ENCODE peak calls at places on chromosomes 3 and 15, in five cellular contexts. G is SK-N-SH, Y is GM12878, U is K562, K is HepG2. Q is an unnamed sample.

GRCh38 chr15:99712415-99712814 is 20.8 kb downstream of the LYSMD4 start:
- DNase-seq in G (no peak), Y (no peak), U (no peak), K (no peak), Q (no peak)

GRCh38 chr3:153051427-153052095 is 110.5 kb upstream of the RAP2B start:
- DNase-seq in G (no peak), Y (no peak), U (peak), K (peak), Q (no peak)

GRCh38 chr3:149547413-149547812 is 72.9 kb downstream of the TM4SF4 start:
- DNase-seq in G (no peak), Y (no peak), U (no peak), K (no peak), Q (no peak)

GRCh38 chr3:156750874-156751245 is 75.3 kb upstream of the LEKR1 start:
- DNase-seq in G (no peak), Y (no peak), U (no peak), K (no peak), Q (no peak)

GRCh38 chr15:59191855-59192237 is 14.8 kb upstream of the LDHAL6B start:
- DNase-seq in G (no peak), Y (no peak), U (no peak), K (no peak), Q (no peak)

GRCh38 chr3:170429050-170429449 is 10.4 kb downstream of the CLDN11 start:
- DNase-seq in G (no peak), Y (no peak), U (no peak), K (peak), Q (no peak)

GRCh38 chr15:88657326-88658069 is 18.7 kb downstream of the ISG20 start:
- DNase-seq in G (peak), Y (no peak), U (peak), K (no peak), Q (peak)

GRCh38 chr3:58586776-58587192 is 9.6 kb upstream of the FAM107A start:
- DNase-seq in G (no peak), Y (no peak), U (no peak), K (no peak), Q (no peak)

GRCh38 chr15:28022181-28022580 is 76.9 kb downstream of the OCA2 start:
- DNase-seq in G (peak), Y (no peak), U (no peak), K (no peak), Q (no peak)

GRCh38 chr15:28019594-28020320 is 79.4 kb downstream of the OCA2 start:
- DNase-seq in G (peak), Y (no peak), U (peak), K (no peak), Q (no peak)

GRCh38 chr15:28020644-28021043 is 78.5 kb downstream of the OCA2 start:
- DNase-seq in G (no peak), Y (no peak), U (no peak), K (no peak), Q (no peak)

GRCh38 chr15:28022961-28023360 is 76.2 kb downstream of the OCA2 start:
- DNase-seq in G (no peak), Y (no peak), U (no peak), K (no peak), Q (no peak)

GRCh38 chr15:28021281-28022039 is 77.7 kb downstream of the OCA2 start:
- DNase-seq in G (peak), Y (no peak), U (peak), K (peak), Q (peak)
- TF ChIP-seq GABPA in G (no peak), Y (no peak), U (no peak), K (no peak), Q (no peak)

DNA sequence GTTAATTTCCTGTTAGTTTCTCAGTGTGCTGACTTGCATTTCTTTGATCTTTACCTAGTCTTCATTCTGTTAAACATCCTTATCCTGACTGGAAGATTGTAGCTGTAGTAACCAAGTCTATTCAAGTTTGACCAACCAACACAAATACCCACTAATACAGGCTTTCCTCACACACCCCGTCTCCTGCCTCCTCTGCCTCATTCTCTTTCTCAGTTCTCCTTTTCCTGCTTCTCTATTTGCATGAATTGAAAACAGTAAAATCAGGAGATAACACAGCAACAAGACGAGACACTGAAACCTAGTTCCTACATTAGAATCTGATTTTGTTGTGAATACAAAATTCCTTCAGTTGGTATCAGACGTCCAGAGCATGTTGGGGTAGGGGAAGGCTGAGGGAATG is 116.9 kb upstream of the ARPP21 start:
- DNase-seq in G (no peak), Y (no peak), U (no peak), K (no peak), Q (no peak)
- TF ChIP-seq CTCF in G (no peak), Y (no peak), U (no peak), K (no peak), Q (no peak)

GRCh38 chr3:57261929-57262328 is 30.6 kb downstream of the ASB14 start:
- DNase-seq in G (no peak), Y (no peak), U (no peak), K (no peak), Q (no peak)

GRCh38 chr3:57252404-57252803 is 24.9 kb downstream of the APPL1 start:
- DNase-seq in G (no peak), Y (no peak), U (no peak), K (no peak), Q (no peak)

GRCh38 chr3:57256844-57257243 is 29.3 kb downstream of the APPL1 start:
- DNase-seq in G (no peak), Y (no peak), U (no peak), K (no peak), Q (no peak)

GRCh38 chr3:57261119-57261518 is 31.4 kb downstream of the ASB14 start:
- DNase-seq in G (no peak), Y (no peak), U (no peak), K (no peak), Q (no peak)

GRCh38 chr3:57257678-57258077 is 30.1 kb downstream of the APPL1 start:
- DNase-seq in G (no peak), Y (no peak), U (no peak), K (no peak), Q (no peak)
- TF ChIP-seq REST in G (no peak), Y (no peak), U (no peak), K (no peak), Q (no peak)

GRCh38 chr3:96863129-96863740 is 48.8 kb downstream of the EPHA6 start:
- DNase-seq in G (peak), Y (no peak), U (peak), K (peak), Q (no peak)

GRCh38 chr3:96869316-96869715 is 54.9 kb downstream of the EPHA6 start:
- DNase-seq in G (no peak), Y (no peak), U (no peak), K (no peak), Q (no peak)

DNA sequence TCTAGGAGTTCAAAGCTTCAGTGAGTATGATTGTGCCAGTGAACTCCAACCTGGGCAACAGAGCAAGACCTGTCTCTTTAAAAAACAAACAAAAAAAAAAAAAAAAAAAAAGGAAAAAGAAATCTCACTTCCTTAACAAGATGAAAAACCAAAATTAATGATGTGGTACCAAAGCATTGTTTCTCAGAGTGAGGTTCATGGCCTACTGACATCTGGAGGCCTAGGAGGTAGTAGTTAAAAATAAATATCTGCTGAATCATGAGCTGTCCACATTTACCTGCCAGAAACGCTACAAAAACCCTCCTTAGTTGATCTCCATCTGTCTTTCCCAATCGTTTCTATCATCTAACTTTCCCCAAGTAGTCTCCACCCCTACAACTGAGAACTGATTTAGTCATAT is 51.2 kb downstream of the EPHA6 start:
- DNase-seq in G (no peak), Y (no peak), U (no peak), K (no peak), Q (no peak)
- TF ChIP-seq GABPA in G (no peak), Y (no peak), U (no peak), K (no peak), Q (no peak)

GRCh38 chr3:182248349-182248880 is 536.7 kb downstream of the SOX2 start:
- DNase-seq in G (peak), Y (no peak), U (peak), K (peak), Q (peak)
- TF ChIP-seq CTCF in G (peak), Y (peak), U (peak), K (peak), Q (no peak)

GRCh38 chr3:142690613-142691012 is 33.2 kb upstream of the TRPC1 start:
- DNase-seq in G (no peak), Y (no peak), U (no peak), K (no peak), Q (no peak)

GRCh38 chr3:142691527-142691926 is 32.3 kb upstream of the TRPC1 start:
- DNase-seq in G (no peak), Y (no peak), U (no peak), K (no peak), Q (no peak)

GRCh38 chr3:142694225-142694624 is 29.6 kb upstream of the TRPC1 start:
- DNase-seq in G (no peak), Y (no peak), U (no peak), K (no peak), Q (no peak)

GRCh38 chr3:142693294-142693853 is 30.5 kb upstream of the TRPC1 start:
- DNase-seq in G (no peak), Y (no peak), U (no peak), K (no peak), Q (no peak)
- TF ChIP-seq REST in G (no peak), Y (no peak), U (no peak), K (no peak), Q (no peak)

DNA sequence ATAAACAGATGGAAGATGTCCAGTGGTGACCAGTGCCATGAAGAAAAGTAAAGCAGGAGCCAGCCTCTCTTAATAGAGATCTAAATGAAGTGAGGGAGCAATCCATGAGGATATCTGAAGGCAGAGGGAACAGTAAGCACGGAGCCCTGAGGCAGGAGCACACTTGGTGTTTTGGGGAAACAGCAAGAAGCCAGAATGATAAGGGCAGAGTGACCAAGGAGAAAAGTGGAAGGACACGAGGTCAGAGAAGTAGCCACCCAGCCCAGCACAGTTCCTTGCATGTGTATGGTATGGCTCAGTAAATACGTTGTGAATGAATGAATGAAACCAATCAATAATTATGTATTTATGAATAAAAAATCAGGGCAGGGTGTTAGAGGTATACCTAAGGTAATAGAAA is 11.6 kb downstream of the KLHL18 start:
- DNase-seq in G (no peak), Y (no peak), U (no peak), K (no peak), Q (no peak)
- TF ChIP-seq GABPA in G (no peak), Y (no peak), U (no peak), K (no peak), Q (no peak)

GRCh38 chr3:190442240-190442639 is 7.5 kb downstream of the TMEM207 start:
- DNase-seq in G (no peak), Y (no peak), U (no peak), K (no peak), Q (no peak)

GRCh38 chr3:190444576-190445145 is 5.0 kb downstream of the TMEM207 start:
- DNase-seq in G (no peak), Y (no peak), U (no peak), K (no peak), Q (no peak)

GRCh38 chr3:190444036-190444435 is 5.7 kb downstream of the TMEM207 start:
- DNase-seq in G (no peak), Y (no peak), U (no peak), K (no peak), Q (peak)

GRCh38 chr3:190446492-190447301 is 3.0 kb downstream of the TMEM207 start:
- DNase-seq in G (no peak), Y (no peak), U (no peak), K (no peak), Q (peak)

GRCh38 chr3:190443257-190443656 is 6.4 kb downstream of the TMEM207 start:
- DNase-seq in G (no peak), Y (no peak), U (no peak), K (peak), Q (peak)
- TF ChIP-seq CTCF in G (peak), Y (no peak), U (no peak), K (peak), Q (no peak)

GRCh38 chr3:63684081-63684480 is 31.6 kb downstream of the SNTN start:
- DNase-seq in G (no peak), Y (no peak), U (no peak), K (no peak), Q (no peak)

GRCh38 chr3:63674586-63674985 is 22.1 kb downstream of the SNTN start:
- DNase-seq in G (no peak), Y (no peak), U (no peak), K (no peak), Q (no peak)

GRCh38 chr3:63679181-63679580 is 26.7 kb downstream of the SNTN start:
- DNase-seq in G (no peak), Y (no peak), U (no peak), K (no peak), Q (peak)
- TF ChIP-seq REST in G (no peak), Y (no peak), U (no peak), K (no peak), Q (no peak)

GRCh38 chr3:172317984-172318383 is 130.3 kb downstream of the GHSR start:
- DNase-seq in G (peak), Y (peak), U (no peak), K (no peak), Q (no peak)
- TF ChIP-seq GABPA in G (no peak), Y (peak), U (no peak), K (no peak), Q (no peak)

Q was measured in HL-60.